ENCODE peak calls at places on chromosomes 6 and 20, in four cellular contexts. One of them, this sample, is unnamed.

GRCh38 chr20:33725607-33726264 is 5.6 kb upstream of the PXMP4 start:
- DNase-seq in naive thymus-derived CD4-positive, alpha-beta T cell: no peak
- DNase-seq in naive B cell: no peak
- DNase-seq in hippocampal formation: no peak
- DNase-seq in this sample: no peak

GRCh38 chr6:135812085-135812526 is 39.4 kb upstream of the PDE7B start:
- DNase-seq in naive thymus-derived CD4-positive, alpha-beta T cell: no peak
- DNase-seq in naive B cell: no peak
- DNase-seq in hippocampal formation: no peak
- DNase-seq in this sample: no peak

GRCh38 chr6:148972481-148972880 is 225.7 kb downstream of the UST start:
- DNase-seq in hippocampal formation: no peak
- DNase-seq in naive B cell: peak
- DNase-seq in naive thymus-derived CD4-positive, alpha-beta T cell: no peak
- DNase-seq in this sample: no peak

GRCh38 chr6:127956260-127956888 is 55.5 kb upstream of the THEMIS start:
- DNase-seq in hippocampal formation: no peak
- DNase-seq in naive B cell: no peak
- DNase-seq in naive thymus-derived CD4-positive, alpha-beta T cell: no peak
- DNase-seq in this sample: no peak

GRCh38 chr6:156102129-156102528 is 646.5 kb upstream of the NOX3 start:
- DNase-seq in naive B cell: no peak
- DNase-seq in naive thymus-derived CD4-positive, alpha-beta T cell: no peak
- DNase-seq in hippocampal formation: no peak
- DNase-seq in this sample: no peak

GRCh38 chr6:160510976-160511617 is 153.0 kb downstream of the LPA start:
- DNase-seq in hippocampal formation: no peak
- DNase-seq in naive thymus-derived CD4-positive, alpha-beta T cell: no peak
- DNase-seq in naive B cell: no peak
- DNase-seq in this sample: no peak

GRCh38 chr20:21809961-21810523 is 104.6 kb downstream of the PAX1 start:
- DNase-seq in naive B cell: no peak
- DNase-seq in hippocampal formation: no peak
- DNase-seq in naive thymus-derived CD4-positive, alpha-beta T cell: no peak
- DNase-seq in this sample: no peak

GRCh38 chr20:23879811-23880374 is 345 bp upstream of the CST5 start:
- DNase-seq in naive thymus-derived CD4-positive, alpha-beta T cell: no peak
- DNase-seq in naive B cell: no peak
- DNase-seq in hippocampal formation: no peak
- DNase-seq in this sample: no peak

GRCh38 chr6:6972456-6972855 is 135.3 kb upstream of the RREB1 start:
- DNase-seq in hippocampal formation: no peak
- DNase-seq in naive thymus-derived CD4-positive, alpha-beta T cell: no peak
- DNase-seq in naive B cell: no peak
- DNase-seq in this sample: no peak

GRCh38 chr6:73131706-73132105 is 93.6 kb downstream of the KHDC1L start:
- DNase-seq in naive B cell: no peak
- DNase-seq in naive thymus-derived CD4-positive, alpha-beta T cell: no peak
- DNase-seq in hippocampal formation: no peak
- DNase-seq in this sample: no peak

GRCh38 chr6:108707328-108707976 is 140.8 kb upstream of the ARMC2 start:
- DNase-seq in naive thymus-derived CD4-positive, alpha-beta T cell: no peak
- DNase-seq in hippocampal formation: no peak
- DNase-seq in naive B cell: no peak
- DNase-seq in this sample: no peak

GRCh38 chr6:107713214-107713962 is 110.7 kb downstream of the SCML4 start:
- DNase-seq in hippocampal formation: no peak
- DNase-seq in naive thymus-derived CD4-positive, alpha-beta T cell: no peak
- DNase-seq in naive B cell: no peak
- DNase-seq in this sample: no peak

GRCh38 chr6:1405221-1405620 is 15.8 kb downstream of the FOXF2 start:
- DNase-seq in hippocampal formation: no peak
- DNase-seq in naive B cell: no peak
- DNase-seq in naive thymus-derived CD4-positive, alpha-beta T cell: no peak
- DNase-seq in this sample: no peak

This sample was measured in GM06990.